ENCODE peak calls at places on chromosomes 2 and 18, in four cellular contexts. L is dorsolateral prefrontal cortex; A is CD4-positive, alpha-beta memory T cell; X is astrocyte of the cerebellum. O is an unnamed sample.

GRCh38 chr2:152054593-152054992 is 44.3 kb downstream of the CACNB4 start:
- DNase-seq in A (no peak), X (peak), L (no peak), O (no peak)

GRCh38 chr18:44343570-44343969 is 337.1 kb upstream of the SETBP1 start:
- DNase-seq in A (no peak), L (no peak), X (no peak), O (no peak)

GRCh38 chr18:65214456-65214855 is 536.4 kb upstream of the CDH7 start:
- DNase-seq in L (no peak), A (no peak), X (no peak), O (no peak)

GRCh38 chr2:204678031-204678430 is 132.8 kb downstream of the PARD3B start:
- DNase-seq in X (no peak), L (no peak), A (no peak), O (no peak)

GRCh38 chr2:73018188-73018825 is 53.2 kb downstream of the SFXN5 start:
- DNase-seq in A (no peak), X (no peak), L (no peak), O (no peak)

GRCh38 chr2:236240228-236240990 is 23.8 kb downstream of the ASB18 start:
- DNase-seq in A (no peak), L (no peak), X (peak), O (no peak)

GRCh38 chr2:100265226-100265625 is 57.1 kb downstream of the LONRF2 start:
- DNase-seq in L (no peak), X (no peak), A (no peak), O (no peak)

GRCh38 chr2:29117636-29118303 is 2.6 kb downstream of the CLIP4 start:
- DNase-seq in X (peak), L (no peak), A (no peak), O (no peak)

GRCh38 chr2:71671203-71671602 is 217.8 kb downstream of the DYSF start:
- DNase-seq in X (no peak), L (no peak), A (no peak), O (no peak)

GRCh38 chr2:144359684-144360083 is 160.2 kb downstream of the ZEB2 start:
- DNase-seq in X (no peak), A (no peak), L (no peak), O (no peak)

GRCh38 chr2:69624153-69624552 is 19.4 kb downstream of the AAK1 start:
- DNase-seq in L (no peak), A (no peak), X (no peak), O (no peak)

GRCh38 chr2:176074919-176075425 is 8.8 kb downstream of the EVX2 start:
- DNase-seq in A (no peak), X (no peak), L (no peak), O (no peak)

GRCh38 chr2:208001924-208002323 is 23.4 kb downstream of the PLEKHM3 start:
- DNase-seq in L (no peak), A (no peak), X (no peak), O (no peak)

GRCh38 chr2:35428548-35428947 is 927.0 kb upstream of the CRIM1 start:
- DNase-seq in A (no peak), L (peak), X (peak), O (no peak)

GRCh38 chr2:62653582-62654422 is 51.7 kb upstream of the EHBP1 start:
- DNase-seq in L (no peak), A (no peak), X (no peak), O (no peak)

GRCh38 chr2:159175182-159175581 is 111.3 kb downstream of the WDSUB1 start:
- DNase-seq in A (no peak), L (no peak), X (no peak), O (no peak)

GRCh38 chr2:117858892-117859531 is 44.5 kb downstream of the DDX18 start:
- DNase-seq in L (no peak), A (no peak), X (no peak), O (no peak)

GRCh38 chr18:62938451-62938850 is 223.1 kb downstream of the PHLPP1 start:
- DNase-seq in A (no peak), X (no peak), L (no peak), O (no peak)
- H3K4me3 ChIP-seq in A (no peak), X (no peak), L (no peak), O (no peak)

GRCh38 chr18:58954986-58955385 is 90.3 kb downstream of the ZNF532 start:
- DNase-seq in A (no peak), L (no peak), X (no peak), O (no peak)
- H3K4me3 ChIP-seq in A (no peak), L (no peak), X (no peak), O (no peak)

GRCh38 chr2:37653093-37653492 is 18.3 kb downstream of the CDC42EP3 start:
- DNase-seq in L (no peak), A (no peak), X (no peak), O (no peak)
- H3K4me3 ChIP-seq in L (no peak), A (no peak), X (no peak), O (no peak)

DNA sequence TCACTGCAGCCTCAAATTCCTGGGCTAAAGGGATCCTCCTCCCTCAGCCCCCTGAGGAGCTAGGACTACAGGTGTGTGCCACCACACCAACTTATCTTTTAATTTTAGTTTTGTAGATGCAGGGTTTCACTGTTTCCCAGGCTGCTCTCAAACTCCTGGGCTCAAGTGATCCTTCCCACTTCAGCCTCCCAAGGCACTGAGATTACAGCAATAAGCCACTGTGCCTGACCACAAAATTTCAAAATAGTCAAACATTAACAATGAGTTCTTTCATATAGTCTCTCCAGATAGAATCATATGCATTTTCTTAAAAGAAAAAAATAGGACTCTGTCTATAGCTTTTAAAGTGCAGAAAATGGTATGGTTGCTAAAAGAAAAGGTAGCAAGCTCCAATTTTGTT is 24.9 kb upstream of the PID1 start:
- DNase-seq in L (no peak), X (no peak), A (no peak), O (no peak)
- H3K4me3 ChIP-seq in L (no peak), X (no peak), A (no peak), O (no peak)

GRCh38 chr18:23493654-23494053 is 9.7 kb upstream of the RMC1 start:
- DNase-seq in X (no peak), L (no peak), A (no peak), O (no peak)

GRCh38 chr18:23498877-23499570 is 4.3 kb upstream of the RMC1 start:
- DNase-seq in X (peak), L (peak), A (peak), O (peak)

GRCh38 chr18:23498062-23498582 is 5.2 kb upstream of the RMC1 start:
- DNase-seq in X (no peak), L (no peak), A (no peak), O (no peak)

GRCh38 chr18:23494992-23495391 is 8.3 kb upstream of the RMC1 start:
- DNase-seq in L (no peak), X (no peak), A (no peak), O (no peak)

GRCh38 chr18:23495723-23496440 is 7.4 kb upstream of the RMC1 start:
- DNase-seq in A (no peak), X (no peak), L (no peak), O (no peak)
- H3K4me3 ChIP-seq in A (no peak), X (no peak), L (no peak), O (no peak)

DNA sequence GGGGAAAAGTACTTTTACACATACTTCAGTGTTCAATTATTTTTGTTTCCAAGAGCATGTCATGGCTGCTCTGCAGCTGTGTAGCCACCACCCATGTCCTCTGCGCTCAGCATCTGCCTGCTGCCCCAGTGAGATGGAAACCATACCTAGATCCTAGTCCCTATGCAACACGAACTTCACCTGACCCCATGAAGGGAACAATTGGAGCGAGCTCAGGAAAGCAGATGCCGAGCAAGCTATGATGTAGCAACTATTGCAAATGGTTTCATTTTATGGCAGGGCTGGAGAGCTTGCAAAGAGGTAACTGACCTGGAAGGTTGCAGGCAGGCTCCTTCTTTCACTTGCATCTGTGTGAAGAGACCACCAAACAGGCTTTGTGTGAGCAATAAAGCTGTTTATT is 1.3 kb upstream of the CCDC141 start:
- DNase-seq in A (no peak), X (no peak), L (no peak), O (no peak)
- H3K4me3 ChIP-seq in A (no peak), X (no peak), L (no peak), O (no peak)